ENCODE peak calls at places on chromosomes 12 and 14, in ten cellular contexts. One of them, this sample, is unnamed. For H3K4me1, the result is how much of the 10 kb centered on the place peaks cover.

GRCh38 chr12:7221486-7221885 is 32.0 kb downstream of the PEX5 start:
- DNase-seq in PC-3: peak
- DNase-seq in colonic mucosa: no peak
- DNase-seq in body of pancreas: no peak
- DNase-seq in uterus: no peak
- DNase-seq in ovary: no peak
- DNase-seq in PC-9: no peak
- DNase-seq in stomach: no peak
- DNase-seq in gastrocnemius medialis: no peak
- DNase-seq in fibroblast of lung: no peak
- DNase-seq in this sample: no peak

GRCh38 chr12:132337557-132337956 is 8.2 kb upstream of the GALNT9 start:
- DNase-seq in PC-3: no peak
- DNase-seq in colonic mucosa: no peak
- DNase-seq in body of pancreas: no peak
- DNase-seq in uterus: no peak
- DNase-seq in ovary: no peak
- DNase-seq in PC-9: no peak
- DNase-seq in stomach: no peak
- DNase-seq in gastrocnemius medialis: no peak
- DNase-seq in fibroblast of lung: no peak
- DNase-seq in this sample: no peak

GRCh38 chr14:59127437-59127732 is 61.1 kb upstream of the DAAM1 start:
- DNase-seq in PC-3: no peak
- DNase-seq in colonic mucosa: no peak
- DNase-seq in body of pancreas: no peak
- DNase-seq in uterus: no peak
- DNase-seq in ovary: no peak
- DNase-seq in PC-9: no peak
- DNase-seq in stomach: no peak
- DNase-seq in gastrocnemius medialis: no peak
- DNase-seq in fibroblast of lung: no peak
- DNase-seq in this sample: no peak

GRCh38 chr12:69324797-69325466 is 23.2 kb upstream of the LYZ start:
- DNase-seq in PC-3: no peak
- DNase-seq in colonic mucosa: no peak
- DNase-seq in body of pancreas: no peak
- DNase-seq in uterus: no peak
- DNase-seq in ovary: no peak
- DNase-seq in PC-9: no peak
- DNase-seq in stomach: no peak
- DNase-seq in gastrocnemius medialis: no peak
- DNase-seq in fibroblast of lung: no peak
- DNase-seq in this sample: no peak

GRCh38 chr14:102481371-102481770 is 28.2 kb downstream of the ANKRD9 start:
- DNase-seq in PC-3: no peak
- DNase-seq in colonic mucosa: no peak
- DNase-seq in body of pancreas: no peak
- DNase-seq in uterus: no peak
- DNase-seq in ovary: no peak
- DNase-seq in PC-9: no peak
- DNase-seq in stomach: no peak
- DNase-seq in gastrocnemius medialis: no peak
- DNase-seq in fibroblast of lung: no peak
- DNase-seq in this sample: no peak

GRCh38 chr12:3196488-3196887 is 119.3 kb downstream of the TSPAN9 start:
- DNase-seq in PC-3: no peak
- DNase-seq in colonic mucosa: no peak
- DNase-seq in body of pancreas: no peak
- DNase-seq in uterus: no peak
- DNase-seq in ovary: no peak
- DNase-seq in PC-9: no peak
- DNase-seq in stomach: no peak
- DNase-seq in gastrocnemius medialis: no peak
- DNase-seq in fibroblast of lung: no peak
- DNase-seq in this sample: no peak

GRCh38 chr14:89419973-89420482 is 3.0 kb upstream of the FOXN3 start:
- DNase-seq in PC-3: no peak
- DNase-seq in colonic mucosa: no peak
- DNase-seq in body of pancreas: no peak
- DNase-seq in uterus: no peak
- DNase-seq in ovary: no peak
- DNase-seq in PC-9: no peak
- DNase-seq in stomach: no peak
- DNase-seq in gastrocnemius medialis: no peak
- DNase-seq in fibroblast of lung: no peak
- DNase-seq in this sample: no peak

GRCh38 chr14:23831591-23831990 is 122.0 kb upstream of the DHRS4 start:
- DNase-seq in PC-3: no peak
- DNase-seq in colonic mucosa: no peak
- DNase-seq in body of pancreas: no peak
- DNase-seq in uterus: no peak
- DNase-seq in ovary: no peak
- DNase-seq in PC-9: no peak
- DNase-seq in stomach: no peak
- DNase-seq in gastrocnemius medialis: no peak
- DNase-seq in fibroblast of lung: no peak
- DNase-seq in this sample: no peak

GRCh38 chr12:40300490-40300889 is 75.7 kb downstream of the LRRK2 start:
- DNase-seq in PC-3: peak
- DNase-seq in colonic mucosa: no peak
- DNase-seq in body of pancreas: no peak
- DNase-seq in uterus: no peak
- DNase-seq in ovary: no peak
- DNase-seq in PC-9: no peak
- DNase-seq in stomach: no peak
- DNase-seq in gastrocnemius medialis: no peak
- DNase-seq in fibroblast of lung: no peak
- DNase-seq in this sample: no peak

GRCh38 chr12:89439946-89440345 is 84.7 kb downstream of the GALNT4 start:
- DNase-seq in PC-3: peak
- DNase-seq in colonic mucosa: no peak
- DNase-seq in body of pancreas: no peak
- DNase-seq in uterus: no peak
- DNase-seq in ovary: no peak
- DNase-seq in PC-9: no peak
- DNase-seq in stomach: no peak
- DNase-seq in gastrocnemius medialis: no peak
- DNase-seq in fibroblast of lung: peak
- DNase-seq in this sample: no peak

GRCh38 chr14:66360526-66360925 is 125.6 kb upstream of the CCDC196 start:
- DNase-seq in PC-3: no peak
- DNase-seq in colonic mucosa: no peak
- DNase-seq in body of pancreas: no peak
- DNase-seq in uterus: no peak
- DNase-seq in ovary: no peak
- DNase-seq in PC-9: no peak
- DNase-seq in stomach: no peak
- DNase-seq in gastrocnemius medialis: no peak
- DNase-seq in fibroblast of lung: no peak
- DNase-seq in this sample: no peak

GRCh38 chr12:112855375-112855774 is 51.4 kb upstream of the OAS1 start:
- DNase-seq in PC-3: peak
- DNase-seq in colonic mucosa: no peak
- DNase-seq in body of pancreas: no peak
- DNase-seq in uterus: no peak
- DNase-seq in ovary: no peak
- DNase-seq in PC-9: no peak
- DNase-seq in stomach: no peak
- DNase-seq in gastrocnemius medialis: no peak
- DNase-seq in fibroblast of lung: no peak
- DNase-seq in this sample: no peak
- H3K4me1 ChIP-seq in PC-3: under half
- H3K4me1 ChIP-seq in colonic mucosa: under half
- H3K4me1 ChIP-seq in body of pancreas: under half
- H3K4me1 ChIP-seq in uterus: under half
- H3K4me1 ChIP-seq in ovary: under half
- H3K4me1 ChIP-seq in PC-9: under half
- H3K4me1 ChIP-seq in stomach: under half
- H3K4me1 ChIP-seq in gastrocnemius medialis: under half
- H3K4me1 ChIP-seq in fibroblast of lung: under half
- H3K4me1 ChIP-seq in this sample: under half

DNA sequence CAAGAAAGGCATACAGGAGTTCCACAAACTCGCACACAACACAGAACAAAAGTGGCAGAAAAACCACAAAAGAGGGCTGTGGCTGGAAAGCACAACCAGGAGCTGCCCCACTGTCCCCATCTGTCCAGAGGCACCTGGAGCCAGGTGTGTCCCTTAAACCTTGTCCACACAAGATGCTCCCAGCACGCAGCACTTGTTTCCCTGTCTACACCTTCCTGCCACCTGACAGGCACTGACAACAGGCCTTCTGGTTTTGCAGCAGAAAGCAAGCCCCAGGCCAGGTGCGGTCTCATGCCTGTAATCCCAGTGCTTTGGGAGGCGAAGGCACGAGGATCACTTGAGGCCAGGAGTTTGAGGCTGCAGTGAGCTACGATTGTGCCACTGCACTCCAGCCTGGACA is 3.6 kb downstream of the BTBD6 start:
- DNase-seq in PC-3: no peak
- DNase-seq in colonic mucosa: no peak
- DNase-seq in body of pancreas: no peak
- DNase-seq in uterus: no peak
- DNase-seq in ovary: no peak
- DNase-seq in PC-9: no peak
- DNase-seq in stomach: no peak
- DNase-seq in gastrocnemius medialis: no peak
- DNase-seq in fibroblast of lung: no peak
- DNase-seq in this sample: no peak
- TF ChIP-seq CTCF in PC-3: no peak
- TF ChIP-seq CTCF in colonic mucosa: no peak
- TF ChIP-seq CTCF in body of pancreas: no peak
- TF ChIP-seq CTCF in uterus: no peak
- TF ChIP-seq CTCF in ovary: no peak
- TF ChIP-seq CTCF in PC-9: no peak
- TF ChIP-seq CTCF in stomach: no peak
- TF ChIP-seq CTCF in gastrocnemius medialis: no peak
- TF ChIP-seq CTCF in fibroblast of lung: no peak
- TF ChIP-seq CTCF in this sample: no peak

DNA sequence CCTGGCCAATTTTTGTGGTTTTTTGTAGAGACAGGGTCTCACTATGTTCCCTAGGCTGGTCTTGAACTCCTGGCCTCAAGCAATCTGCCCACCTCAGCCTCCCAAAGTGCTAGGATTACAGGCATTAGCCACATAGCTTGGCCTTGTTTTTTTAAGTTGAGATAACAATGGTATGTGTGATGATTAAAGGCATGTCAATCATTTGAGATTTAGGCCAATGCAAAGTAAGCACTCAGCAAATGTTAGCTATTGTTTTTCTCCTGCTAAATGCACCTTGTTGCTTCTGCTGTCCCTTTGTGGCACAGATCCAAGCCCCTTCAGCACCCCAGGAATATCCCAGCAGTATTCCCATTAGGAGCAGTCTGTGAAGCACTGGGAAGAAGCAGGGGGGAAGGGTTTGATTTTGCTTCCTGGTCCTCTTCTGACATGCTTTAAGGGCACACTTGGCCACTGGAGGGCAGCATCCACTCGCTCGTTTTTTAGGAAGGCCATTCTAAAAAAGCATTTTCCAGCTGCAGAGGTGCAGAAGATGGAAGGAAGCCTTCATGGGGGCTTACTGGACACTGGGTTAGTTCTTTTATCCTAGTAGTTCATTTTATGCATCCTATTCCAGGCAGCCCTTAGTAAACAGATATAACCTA is 70.2 kb upstream of the ZFP36L1 start:
- DNase-seq in PC-3: peak
- DNase-seq in colonic mucosa: peak
- DNase-seq in body of pancreas: peak
- DNase-seq in uterus: peak
- DNase-seq in ovary: peak
- DNase-seq in PC-9: peak
- DNase-seq in stomach: peak
- DNase-seq in gastrocnemius medialis: peak
- DNase-seq in fibroblast of lung: peak
- DNase-seq in this sample: peak
- H3K27ac ChIP-seq in PC-3: no peak
- H3K27ac ChIP-seq in colonic mucosa: no peak
- H3K27ac ChIP-seq in body of pancreas: no peak
- H3K27ac ChIP-seq in uterus: no peak
- H3K27ac ChIP-seq in ovary: no peak
- H3K27ac ChIP-seq in PC-9: no peak
- H3K27ac ChIP-seq in stomach: no peak
- H3K27ac ChIP-seq in gastrocnemius medialis: no peak
- H3K27ac ChIP-seq in fibroblast of lung: no peak
- H3K27ac ChIP-seq in this sample: no peak

GRCh38 chr12:106085213-106085612 is 53.5 kb downstream of the NUAK1 start:
- DNase-seq in PC-3: no peak
- DNase-seq in colonic mucosa: no peak
- DNase-seq in body of pancreas: no peak
- DNase-seq in uterus: no peak
- DNase-seq in ovary: no peak
- DNase-seq in PC-9: no peak
- DNase-seq in stomach: no peak
- DNase-seq in gastrocnemius medialis: no peak
- DNase-seq in fibroblast of lung: no peak
- DNase-seq in this sample: no peak

GRCh38 chr12:106082216-106083175 is 56.3 kb downstream of the NUAK1 start:
- DNase-seq in PC-3: no peak
- DNase-seq in colonic mucosa: no peak
- DNase-seq in body of pancreas: no peak
- DNase-seq in uterus: no peak
- DNase-seq in ovary: no peak
- DNase-seq in PC-9: no peak
- DNase-seq in stomach: no peak
- DNase-seq in gastrocnemius medialis: no peak
- DNase-seq in fibroblast of lung: no peak
- DNase-seq in this sample: no peak

GRCh38 chr12:106084759-106085158 is 54.0 kb downstream of the NUAK1 start:
- DNase-seq in PC-3: no peak
- DNase-seq in colonic mucosa: no peak
- DNase-seq in body of pancreas: no peak
- DNase-seq in uterus: no peak
- DNase-seq in ovary: no peak
- DNase-seq in PC-9: no peak
- DNase-seq in stomach: no peak
- DNase-seq in gastrocnemius medialis: no peak
- DNase-seq in fibroblast of lung: no peak
- DNase-seq in this sample: no peak

GRCh38 chr12:106086696-106087095 is 52.1 kb downstream of the NUAK1 start:
- DNase-seq in PC-3: no peak
- DNase-seq in colonic mucosa: no peak
- DNase-seq in body of pancreas: no peak
- DNase-seq in uterus: no peak
- DNase-seq in ovary: no peak
- DNase-seq in PC-9: no peak
- DNase-seq in stomach: no peak
- DNase-seq in gastrocnemius medialis: no peak
- DNase-seq in fibroblast of lung: no peak
- DNase-seq in this sample: no peak

DNA sequence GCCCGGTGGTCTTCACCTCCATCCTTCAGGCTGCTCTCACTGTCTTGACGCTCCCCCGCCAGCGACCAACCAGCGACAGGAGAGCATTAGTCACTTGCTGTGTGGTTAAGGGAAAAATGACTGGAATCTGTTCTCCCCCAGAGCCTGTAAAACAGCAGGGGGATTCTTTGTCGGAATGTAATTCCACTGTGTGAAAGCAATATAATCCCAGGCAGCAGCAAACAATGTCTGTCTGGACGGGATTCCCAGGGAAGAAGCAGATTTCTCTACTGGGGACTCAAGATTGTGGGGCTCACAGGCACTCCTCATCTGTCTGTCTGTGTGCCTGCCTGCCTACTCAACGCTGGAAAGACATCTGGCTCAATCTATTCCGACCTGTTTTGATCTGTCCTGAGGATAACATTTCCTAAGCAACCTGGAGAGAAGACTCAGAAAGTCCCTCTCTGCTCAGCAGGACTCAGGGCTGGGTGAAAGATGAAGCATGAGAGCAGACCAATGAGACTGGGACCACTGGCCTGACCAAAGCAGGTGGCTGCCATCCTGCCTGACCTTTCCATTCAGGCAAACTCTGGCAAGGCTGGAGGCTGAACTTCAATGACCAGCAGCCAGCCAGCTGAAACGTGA is 54.6 kb downstream of the NUAK1 start:
- DNase-seq in PC-3: peak
- DNase-seq in colonic mucosa: no peak
- DNase-seq in body of pancreas: no peak
- DNase-seq in uterus: no peak
- DNase-seq in ovary: no peak
- DNase-seq in PC-9: no peak
- DNase-seq in stomach: no peak
- DNase-seq in gastrocnemius medialis: no peak
- DNase-seq in fibroblast of lung: peak
- DNase-seq in this sample: no peak
- H3K4me1 ChIP-seq in PC-3: under half
- H3K4me1 ChIP-seq in colonic mucosa: under half
- H3K4me1 ChIP-seq in body of pancreas: under half
- H3K4me1 ChIP-seq in uterus: under half
- H3K4me1 ChIP-seq in ovary: under half
- H3K4me1 ChIP-seq in PC-9: under half
- H3K4me1 ChIP-seq in stomach: under half
- H3K4me1 ChIP-seq in gastrocnemius medialis: under half
- H3K4me1 ChIP-seq in fibroblast of lung: under half
- H3K4me1 ChIP-seq in this sample: half or more